ENCODE peak calls at places on chromosomes 6 and 20, in eight cellular contexts. K is adrenal gland, O is tibial nerve, S is thyroid gland, E is ovary, Y is A549, P is Peyer's patch, L is H54. J is an unnamed sample.

GRCh38 chr6:108940741-108941140 is 92.5 kb downstream of the ARMC2 start:
- DNase-seq in E (no peak), Y (no peak), L (no peak), O (no peak), K (no peak), P (no peak), S (no peak), J (no peak)

GRCh38 chr6:111087871-111088667 is 766 bp downstream of the SLC16A10 start:
- DNase-seq in S (peak), L (no peak), K (peak), Y (no peak), O (no peak), P (peak), E (peak), J (no peak)

GRCh38 chr6:147782302-147782701 is 273.8 kb downstream of the SAMD5 start:
- DNase-seq in E (no peak), K (no peak), S (no peak), O (no peak), Y (peak), P (no peak), L (no peak), J (no peak)

GRCh38 chr20:24674921-24675605 is 205.6 kb downstream of the SYNDIG1 start:
- DNase-seq in Y (no peak), O (no peak), P (peak), L (no peak), S (no peak), E (peak), K (no peak), J (peak)

GRCh38 chr20:57262244-57263126 is 4.0 kb downstream of the BMP7 start:
- DNase-seq in O (no peak), P (no peak), L (no peak), Y (no peak), K (no peak), S (no peak), E (no peak), J (no peak)

GRCh38 chr20:57397693-57398108 is 6.5 kb downstream of the RBM38 start:
- DNase-seq in P (no peak), S (no peak), K (no peak), Y (no peak), O (no peak), L (no peak), E (peak), J (peak)

GRCh38 chr6:133964052-133964451 is 11.0 kb downstream of the TBPL1 start:
- DNase-seq in L (no peak), Y (no peak), P (no peak), O (no peak), K (no peak), E (no peak), S (no peak), J (no peak)

GRCh38 chr20:20036756-20037155 is 15.5 kb downstream of the CRNKL1 start:
- DNase-seq in S (no peak), K (no peak), Y (no peak), E (no peak), P (no peak), L (no peak), O (no peak), J (no peak)

GRCh38 chr20:36745927-36746659 is at the start of gene NDRG3:
- DNase-seq in O (peak), K (peak), Y (peak), E (peak), L (peak), P (peak), S (peak), J (peak)
- TF ChIP-seq POLR2A in O (peak), K (no peak), Y (peak), E (no peak), L (peak), P (peak), S (no peak), J (no peak)

DNA sequence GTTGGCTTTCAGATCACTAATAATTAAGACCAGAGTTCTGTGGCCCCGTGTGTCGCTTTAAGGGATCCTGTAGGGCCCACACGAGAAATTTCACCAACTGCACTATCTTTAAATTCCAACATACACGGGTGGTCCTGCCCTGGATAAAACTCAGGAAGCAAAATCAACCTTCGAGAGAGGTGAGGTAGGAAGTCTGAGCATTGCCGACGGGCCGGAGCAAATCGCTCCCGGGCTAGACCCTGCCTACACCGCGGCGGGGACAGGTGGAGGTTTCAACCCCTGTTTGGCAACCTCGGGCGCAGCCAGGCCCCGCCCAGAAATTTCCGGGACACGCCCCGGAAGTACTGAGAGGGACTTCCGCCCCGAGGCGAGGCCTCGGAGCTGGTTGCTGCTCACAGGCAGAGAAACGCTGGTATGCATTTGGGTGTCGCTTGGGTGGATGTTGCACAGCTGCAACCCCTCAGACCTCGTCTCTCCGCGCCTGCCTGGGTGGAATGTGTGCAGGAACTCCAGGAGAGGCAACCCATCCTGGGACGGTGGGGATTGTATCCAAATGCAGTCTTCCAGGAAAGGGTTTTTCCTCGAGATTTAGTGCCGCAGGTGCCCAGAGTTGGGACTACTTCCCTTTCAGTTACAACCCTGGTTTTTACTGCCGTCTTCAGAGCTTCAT is 19.9 kb downstream of the ZKSCAN8 start:
- DNase-seq in O (peak), E (peak), Y (peak), S (peak), L (peak), K (peak), P (peak), J (peak)
- TF ChIP-seq POLR2A in O (no peak), E (no peak), Y (no peak), S (no peak), L (peak), K (peak), P (peak), J (no peak)

DNA sequence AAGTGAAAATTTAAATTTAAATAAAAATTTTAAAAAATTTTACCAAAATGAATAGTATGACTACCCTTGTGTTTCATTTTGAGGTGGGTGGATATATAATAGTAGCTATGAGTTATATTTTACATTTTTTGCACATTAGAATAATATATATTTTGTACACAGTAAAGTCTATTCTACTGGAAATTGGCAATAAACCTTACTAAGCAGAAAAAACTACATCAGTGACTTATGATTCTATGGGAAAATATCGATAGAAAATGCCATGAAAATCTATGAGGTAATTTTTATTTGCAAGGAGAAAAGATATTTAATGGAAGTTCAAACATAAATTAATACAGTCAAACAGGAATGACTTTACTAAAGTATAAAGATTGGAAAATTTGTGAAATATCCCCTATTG is 2.8 kb upstream of the TSPYL4 start:
- DNase-seq in Y (no peak), E (no peak), P (no peak), S (no peak), K (no peak), O (no peak), L (no peak), J (no peak)
- TF ChIP-seq POLR2A in Y (no peak), E (no peak), P (no peak), S (no peak), K (no peak), O (no peak), L (no peak), J (no peak)

GRCh38 chr20:62387993-62388635 is 1.2 kb downstream of the RPS21 start:
- DNase-seq in E (no peak), Y (no peak), P (no peak), S (no peak), O (no peak), L (no peak), K (peak), J (no peak)

GRCh38 chr20:62386383-62387218 is at the start of gene RPS21:
- DNase-seq in E (peak), S (peak), Y (peak), K (peak), L (peak), O (peak), P (peak), J (peak)

GRCh38 chr20:62388839-62389600 is 2.1 kb downstream of the RPS21 start:
- DNase-seq in O (no peak), L (no peak), K (no peak), S (no peak), P (no peak), E (no peak), Y (no peak), J (no peak)

GRCh38 chr20:62389601-62390087 is 2.7 kb downstream of the RPS21 start:
- DNase-seq in O (no peak), S (no peak), Y (no peak), K (no peak), E (no peak), L (no peak), P (no peak), J (no peak)

DNA sequence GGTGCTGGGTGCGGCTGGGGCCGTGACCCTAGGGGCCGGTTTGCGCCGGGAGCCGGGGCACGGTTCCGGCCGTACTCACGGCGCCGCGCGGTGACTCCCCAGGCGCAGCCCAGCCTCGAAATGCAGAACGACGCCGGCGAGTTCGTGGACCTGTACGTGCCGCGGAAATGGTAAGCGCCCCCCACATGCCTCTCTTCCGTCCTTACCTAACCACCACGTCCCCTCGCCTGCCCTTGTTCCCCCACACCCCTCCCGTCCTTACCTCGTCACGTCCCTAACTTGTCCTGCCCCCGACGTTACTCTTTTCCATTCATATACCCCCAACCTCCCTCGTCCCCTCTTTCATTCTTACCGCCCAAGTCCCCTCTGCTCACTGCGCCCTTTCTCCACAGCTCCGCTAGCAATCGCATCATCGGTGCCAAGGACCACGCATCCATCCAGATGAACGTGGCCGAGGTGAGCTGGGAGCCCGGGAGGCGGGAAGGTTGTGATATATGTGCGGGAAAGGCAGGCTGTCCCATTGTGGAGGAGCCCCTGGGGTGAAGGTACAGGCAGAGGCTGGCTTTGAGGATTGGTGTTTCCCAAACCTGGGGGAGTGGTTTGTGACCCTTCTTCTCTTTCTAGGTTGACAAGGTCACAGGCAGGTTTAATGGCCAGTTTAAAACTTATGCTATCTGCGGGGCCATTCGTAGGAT is 463 bp downstream of the RPS21 start:
- DNase-seq in O (no peak), Y (no peak), L (no peak), K (no peak), P (no peak), E (no peak), S (no peak), J (no peak)
- TF ChIP-seq POLR2A in O (no peak), Y (no peak), L (no peak), K (no peak), P (no peak), E (no peak), S (no peak), J (no peak)

DNA sequence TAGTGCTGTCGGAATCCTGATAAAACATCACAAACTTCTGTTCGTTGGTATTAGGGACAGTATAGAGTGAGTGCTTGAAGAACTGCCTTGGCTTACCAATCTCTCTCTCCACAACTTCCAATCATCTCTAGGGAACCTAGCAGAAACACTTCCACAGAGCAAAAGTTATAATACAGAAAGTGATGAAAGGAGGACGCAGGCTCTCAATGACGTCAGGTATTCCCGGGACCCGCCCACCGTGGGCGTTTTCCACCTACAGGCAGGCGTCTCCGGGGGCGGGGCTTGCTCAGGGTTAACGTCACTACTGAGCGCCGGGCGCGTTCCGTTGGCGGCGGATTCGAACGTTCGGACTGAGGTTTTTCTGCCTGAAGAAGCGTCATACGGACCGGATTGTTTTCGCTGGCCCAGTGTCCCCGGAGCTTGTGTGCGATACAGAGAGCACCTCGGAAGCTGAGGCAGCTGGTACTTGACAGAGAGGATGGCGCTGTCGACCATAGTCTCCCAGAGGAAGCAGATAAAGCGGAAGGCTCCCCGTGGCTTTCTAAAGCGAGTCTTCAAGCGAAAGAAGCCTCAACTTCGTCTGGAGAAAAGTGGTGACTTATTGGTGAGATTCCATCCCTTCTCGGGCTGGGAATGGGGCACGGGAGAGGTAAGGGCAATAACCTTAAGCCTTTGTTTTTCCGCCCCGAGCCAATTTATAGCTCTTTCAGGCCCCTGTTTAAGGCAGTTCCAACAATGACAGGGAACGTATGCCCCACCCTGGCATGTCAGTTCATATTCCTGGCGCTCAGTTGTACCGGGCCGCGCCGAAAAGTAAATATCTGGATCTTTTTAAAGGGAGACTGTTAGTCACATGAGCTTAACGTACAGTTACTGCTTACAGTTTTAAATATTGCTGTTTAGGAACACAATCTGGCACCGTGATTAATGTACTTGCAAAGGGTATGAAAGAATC is at the start of gene CENPW:
- DNase-seq in E (peak), S (peak), P (peak), Y (peak), K (peak), L (peak), O (peak), J (peak)
- TF ChIP-seq POLR2A in E (no peak), S (no peak), P (no peak), Y (no peak), K (no peak), L (peak), O (no peak), J (no peak)

GRCh38 chr20:32277361-32278198 is at the start of gene KIF3B:
- DNase-seq in S (peak), Y (peak), L (peak), E (peak), P (peak), K (peak), O (peak), J (peak)
- TF ChIP-seq POLR2A in S (no peak), Y (peak), L (peak), E (peak), P (peak), K (peak), O (peak), J (no peak)

GRCh38 chr6:37487891-37488290 is 11.8 kb downstream of the CCDC167 start:
- DNase-seq in Y (no peak), E (no peak), K (no peak), S (no peak), L (no peak), P (no peak), O (no peak), J (peak)

GRCh38 chr6:37491161-37491829 is 8.4 kb downstream of the CCDC167 start:
- DNase-seq in Y (no peak), K (no peak), E (no peak), P (no peak), L (no peak), S (peak), O (no peak), J (peak)

GRCh38 chr6:37490466-37491015 is 9.2 kb downstream of the CCDC167 start:
- DNase-seq in S (no peak), P (no peak), K (no peak), L (no peak), O (no peak), E (no peak), Y (no peak), J (peak)

GRCh38 chr6:37488464-37488863 is 11.2 kb downstream of the CCDC167 start:
- DNase-seq in E (no peak), Y (no peak), O (no peak), S (no peak), L (no peak), P (no peak), K (no peak), J (no peak)

GRCh38 chr6:37489697-37490336 is 9.9 kb downstream of the CCDC167 start:
- DNase-seq in S (no peak), L (no peak), E (peak), K (no peak), P (peak), Y (no peak), O (no peak), J (peak)
- TF ChIP-seq POLR2A in S (no peak), L (no peak), E (no peak), K (no peak), P (no peak), Y (no peak), O (no peak), J (no peak)

DNA sequence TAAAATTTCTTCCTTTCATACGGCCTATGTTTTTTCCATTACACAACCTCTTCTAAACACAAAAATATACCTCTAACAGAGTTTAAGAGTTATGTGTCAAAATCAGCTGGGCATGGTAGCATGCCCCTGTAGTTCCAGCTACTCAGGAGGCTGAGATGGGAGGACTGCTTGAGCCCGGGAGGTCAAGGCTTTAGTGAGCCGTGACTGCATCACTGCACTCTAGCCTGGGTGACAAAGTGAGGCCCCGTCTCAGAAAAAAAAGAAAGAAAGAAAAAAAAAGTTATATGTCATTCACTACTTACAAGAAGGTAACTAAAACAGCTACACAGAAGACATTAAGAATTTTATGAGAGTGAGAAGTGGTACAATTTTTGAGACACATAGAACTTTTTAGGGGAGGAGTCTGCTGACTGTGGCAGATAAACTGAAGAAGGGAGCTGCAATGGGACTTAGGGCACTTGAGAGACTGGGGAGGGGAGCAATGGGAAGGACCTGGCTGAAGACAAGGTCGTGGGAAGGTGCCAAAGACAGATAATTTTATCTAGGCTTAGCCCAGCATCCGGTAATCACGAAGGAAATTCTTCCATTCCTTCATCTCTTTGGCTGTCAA is 140.0 kb downstream of the MYB start:
- DNase-seq in P (no peak), O (no peak), K (peak), E (no peak), Y (no peak), L (no peak), S (no peak), J (no peak)
- TF ChIP-seq POLR2A in P (no peak), O (no peak), K (no peak), E (no peak), Y (no peak), L (no peak), S (no peak), J (no peak)

GRCh38 chr6:17987576-17988421 is at the start of gene KIF13A:
- DNase-seq in L (peak), S (peak), O (peak), P (peak), E (peak), K (peak), Y (peak), J (peak)
- TF ChIP-seq POLR2A in L (peak), S (no peak), O (peak), P (peak), E (peak), K (peak), Y (no peak), J (no peak)

DNA sequence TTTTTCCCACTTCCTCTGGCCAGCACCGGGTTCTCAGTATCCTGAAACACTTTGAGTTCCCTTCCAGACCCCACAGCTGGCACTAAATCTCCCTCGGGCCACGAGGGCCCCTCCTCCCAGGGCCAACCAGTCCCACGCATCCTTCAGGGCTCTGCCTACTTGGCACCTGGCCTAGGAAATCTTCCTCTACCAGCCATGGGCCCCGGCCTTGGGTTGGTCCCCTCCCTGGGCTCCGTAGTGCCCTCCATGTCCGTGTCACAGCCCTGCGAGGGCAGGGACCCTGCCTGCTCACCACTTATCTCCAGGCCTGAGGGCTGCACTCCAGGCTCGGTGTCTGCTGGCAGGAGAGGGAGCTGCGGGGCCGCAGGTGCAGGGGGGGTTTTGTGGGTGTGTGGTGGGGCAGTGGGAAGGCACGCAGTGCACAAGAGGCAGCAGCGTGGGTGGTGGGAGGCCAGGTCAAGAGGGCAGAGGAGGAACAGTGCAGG is 48.8 kb upstream of the CDH22 start:
- DNase-seq in Y (no peak), O (no peak), K (peak), P (no peak), S (peak), E (peak), L (no peak), J (no peak)
- TF ChIP-seq POLR2A in Y (no peak), O (no peak), K (no peak), P (no peak), S (no peak), E (no peak), L (no peak), J (no peak)